ENCODE peak calls at places on chromosomes 16 and 17, in five cellular contexts. U is activated T-helper 1 cell treated with Interleukin-2 at 50 U/mL for 16 hours, F is coronary artery, G is OCI-M1, H is small intestine. W is an unnamed sample.

GRCh38 chr17:59668816-59669215 is 38.4 kb downstream of the PTRH2 start:
- DNase-seq in U (no peak), F (no peak), G (no peak), H (no peak), W (peak; percentile 97)

GRCh38 chr17:31558748-31559646 is 167.5 kb downstream of the RAB11FIP4 start:
- DNase-seq in U (peak; percentile 47), F (peak; percentile 91), G (peak; percentile 79), H (peak; percentile 74), W (peak; percentile 58)

GRCh38 chr16:55209626-55210025 is 114.4 kb upstream of the IRX6 start:
- DNase-seq in U (no peak), F (no peak), G (no peak), H (no peak), W (no peak)

GRCh38 chr17:5832886-5833285 is 237.3 kb upstream of the WSCD1 start:
- DNase-seq in U (no peak), F (no peak), G (no peak), H (no peak), W (peak; percentile 91)

GRCh38 chr17:28478940-28479615 is 5.6 kb downstream of the SLC13A2 start:
- DNase-seq in U (no peak), F (no peak), G (no peak), H (no peak), W (peak; percentile 25)

GRCh38 chr16:87464691-87465300 is 28.0 kb downstream of the ZCCHC14 start:
- DNase-seq in U (no peak), F (peak; percentile 93), G (peak; percentile 92), H (peak; percentile 66), W (peak; percentile 92)

GRCh38 chr16:86577314-86577971 is 906 bp upstream of the FOXL1 start:
- DNase-seq in U (no peak), F (no peak), G (no peak), H (no peak), W (no peak)

GRCh38 chr17:77352441-77352840 is 211.7 kb downstream of the SEC14L1 start:
- DNase-seq in U (no peak), F (peak; percentile 8), G (no peak), H (no peak), W (no peak)

GRCh38 chr16:64153718-64154117 is 968.1 kb downstream of the CDH11 start:
- DNase-seq in U (no peak), F (no peak), G (no peak), H (no peak), W (peak; percentile 83)

GRCh38 chr16:51151435-51151950 is 423 bp upstream of the SALL1 start:
- DNase-seq in U (no peak), F (no peak), G (no peak), H (no peak), W (peak; percentile 73)

GRCh38 chr16:57572978-57573733 is 30.7 kb downstream of the ADGRG5 start:
- DNase-seq in U (no peak), F (no peak), G (peak; percentile 17), H (no peak), W (no peak)

GRCh38 chr17:46722662-46723285 is 95.7 kb downstream of the WNT3 start:
- DNase-seq in U (no peak), F (no peak), G (no peak), H (no peak), W (peak; percentile 73)

GRCh38 chr17:77254961-77255741 is 114.4 kb downstream of the SEC14L1 start:
- DNase-seq in U (no peak), F (peak; percentile 83), G (no peak), H (no peak), W (peak; percentile 97)

GRCh38 chr17:71260366-71260765 is 860.5 kb upstream of the SOX9 start:
- DNase-seq in U (no peak), F (no peak), G (no peak), H (no peak), W (no peak)

GRCh38 chr17:6392609-6393367 is 42.1 kb downstream of the AIPL1 start:
- DNase-seq in U (no peak), F (no peak), G (no peak), H (peak; percentile 10), W (no peak)

GRCh38 chr17:65039349-65039988 is 17.1 kb downstream of the GNA13 start:
- DNase-seq in U (peak; percentile 27), F (no peak), G (no peak), H (peak; percentile 63), W (peak; percentile 83)

GRCh38 chr17:273994-274832 is 78.4 kb downstream of the RPH3AL start:
- DNase-seq in U (no peak), F (no peak), G (no peak), H (no peak), W (no peak)

GRCh38 chr16:68417711-68418301 is 30.5 kb downstream of the SMPD3 start:
- DNase-seq in U (peak; percentile 71), F (no peak), G (peak; percentile 25), H (peak; percentile 93), W (peak; percentile 37)

GRCh38 chr17:19269102-19269501 is 31.9 kb downstream of the EPN2 start:
- DNase-seq in U (no peak), F (no peak), G (peak; percentile 32), H (no peak), W (no peak)

W was measured in renal cortical epithelial cell.